ENCODE peak calls at places on chromosomes 4 and X, in seven cellular contexts. R is omental fat pad; B is activated naive CD4-positive, alpha-beta T cell treated with anti-CD3 and anti-CD28 coated beads, Interleukin-2, amount 10 ng/mL, durations not matched to agents 7 days and 5 days; E is fibroblast of lung; N is RWPE1; V is stimulated activated CD8-positive, alpha-beta memory T cell treated with anti-CD3 and anti-CD28 coated beads, Interleukin-4, amount 100 ng/mL, for 4 hours; I is iPS DF 6.9. T is an unnamed sample.

GRCh38 chr4:110480031-110480549 is 4.1 kb downstream of the ENPEP start:
- DNase-seq in E (peak), I (no peak), V (no peak), R (no peak), B (no peak), N (no peak), T (no peak)

GRCh38 chrX:10101269-10101668 is 55.5 kb upstream of the CLCN4 start:
- DNase-seq in N (no peak), E (no peak), V (no peak), I (no peak), B (no peak), R (no peak), T (no peak)

GRCh38 chr4:108555701-108556100 is 64.7 kb upstream of the RPL34 start:
- DNase-seq in B (no peak), E (no peak), I (no peak), R (no peak), N (no peak), V (no peak), T (no peak)

GRCh38 chr4:78691971-78692814 is 84.0 kb upstream of the BMP2K start:
- DNase-seq in E (no peak), V (no peak), R (no peak), I (no peak), B (no peak), N (no peak), T (no peak)

GRCh38 chrX:46722742-46723568 is 36.0 kb downstream of the SLC9A7 start:
- DNase-seq in I (no peak), R (no peak), V (no peak), E (peak), B (no peak), N (peak), T (peak)

GRCh38 chr4:113901994-113902787 is 77.3 kb downstream of the ARSJ start:
- DNase-seq in B (peak), V (peak), E (no peak), I (no peak), N (no peak), R (no peak), T (peak)

GRCh38 chr4:1414831-1415680 is 8.8 kb upstream of the NKX1-1 start:
- DNase-seq in R (no peak), B (no peak), E (no peak), I (no peak), V (no peak), N (no peak), T (no peak)

GRCh38 chr4:120749445-120750151 is 172.9 kb downstream of the PRDM5 start:
- DNase-seq in R (no peak), B (peak), N (no peak), I (no peak), V (no peak), E (no peak), T (no peak)

GRCh38 chr4:27318740-27319139 is 458.1 kb downstream of the STIM2 start:
- DNase-seq in N (peak), I (peak), V (no peak), R (no peak), E (peak), B (peak), T (no peak)

GRCh38 chr4:650951-651883 is 22.9 kb downstream of the ATP5ME start:
- DNase-seq in R (no peak), B (no peak), I (no peak), N (no peak), V (no peak), E (no peak), T (no peak)

T was measured in dermis blood vessel endothelial cell.